ENCODE peak calls at places on chromosomes 13 and 19, in six cellular contexts. One of them, this sample, is unnamed.

GRCh38 chr13:95956589-95957148 is 96.5 kb downstream of the UGGT2 start:
- DNase-seq in HepG2: no peak
- DNase-seq in endothelial cell of umbilical vein: no peak
- DNase-seq in GM12878: peak
- DNase-seq in K562: no peak
- DNase-seq in A549: no peak
- DNase-seq in this sample: no peak

GRCh38 chr19:7690779-7691258 is 10.2 kb downstream of the TRAPPC5 start:
- DNase-seq in A549: no peak
- DNase-seq in HepG2: no peak
- DNase-seq in K562: no peak
- DNase-seq in GM12878: peak
- DNase-seq in endothelial cell of umbilical vein: no peak
- DNase-seq in this sample: no peak

GRCh38 chr19:48556163-48556562 is 4.2 kb downstream of the SULT2B1 start:
- DNase-seq in K562: no peak
- DNase-seq in HepG2: peak
- DNase-seq in endothelial cell of umbilical vein: peak
- DNase-seq in A549: peak
- DNase-seq in GM12878: no peak
- DNase-seq in this sample: no peak

GRCh38 chr13:77250968-77251367 is 75.9 kb downstream of the MYCBP2 start:
- DNase-seq in HepG2: no peak
- DNase-seq in K562: no peak
- DNase-seq in A549: no peak
- DNase-seq in GM12878: no peak
- DNase-seq in endothelial cell of umbilical vein: no peak
- DNase-seq in this sample: no peak

GRCh38 chr19:33629826-33630375 is 8.1 kb downstream of the CHST8 start:
- DNase-seq in HepG2: no peak
- DNase-seq in GM12878: no peak
- DNase-seq in K562: no peak
- DNase-seq in endothelial cell of umbilical vein: no peak
- DNase-seq in A549: no peak
- DNase-seq in this sample: no peak

GRCh38 chr19:51380379-51380778 is 7.4 kb downstream of the LIM2 start:
- DNase-seq in K562: no peak
- DNase-seq in A549: no peak
- DNase-seq in endothelial cell of umbilical vein: no peak
- DNase-seq in HepG2: no peak
- DNase-seq in GM12878: no peak
- DNase-seq in this sample: no peak

GRCh38 chr13:42788601-42789000 is 7.2 kb downstream of the FAM216B start:
- DNase-seq in A549: no peak
- DNase-seq in endothelial cell of umbilical vein: no peak
- DNase-seq in HepG2: no peak
- DNase-seq in GM12878: no peak
- DNase-seq in K562: no peak
- DNase-seq in this sample: no peak

GRCh38 chr13:99916366-99917103 is 55.0 kb downstream of the ZIC5 start:
- DNase-seq in A549: peak
- DNase-seq in endothelial cell of umbilical vein: peak
- DNase-seq in K562: peak
- DNase-seq in HepG2: peak
- DNase-seq in GM12878: peak
- DNase-seq in this sample: peak

GRCh38 chr19:4877753-4878490 is 10.5 kb upstream of the PLIN3 start:
- DNase-seq in GM12878: no peak
- DNase-seq in K562: no peak
- DNase-seq in endothelial cell of umbilical vein: no peak
- DNase-seq in HepG2: no peak
- DNase-seq in A549: no peak
- DNase-seq in this sample: no peak

GRCh38 chr13:36858285-36858684 is 39.3 kb downstream of the RFXAP start:
- DNase-seq in HepG2: peak
- DNase-seq in endothelial cell of umbilical vein: peak
- DNase-seq in K562: peak
- DNase-seq in GM12878: no peak
- DNase-seq in A549: peak
- DNase-seq in this sample: peak

GRCh38 chr13:44218501-44219240 is 155.0 kb upstream of the SERP2 start:
- DNase-seq in endothelial cell of umbilical vein: peak
- DNase-seq in K562: no peak
- DNase-seq in HepG2: no peak
- DNase-seq in GM12878: no peak
- DNase-seq in A549: no peak
- DNase-seq in this sample: no peak

GRCh38 chr19:7904074-7905020 is 670 bp downstream of the MAP2K7 start:
- DNase-seq in HepG2: no peak
- DNase-seq in GM12878: no peak
- DNase-seq in endothelial cell of umbilical vein: peak
- DNase-seq in A549: no peak
- DNase-seq in K562: peak
- DNase-seq in this sample: no peak

GRCh38 chr19:55345818-55346724 is 6.4 kb downstream of the KMT5C start:
- DNase-seq in GM12878: no peak
- DNase-seq in endothelial cell of umbilical vein: no peak
- DNase-seq in A549: peak
- DNase-seq in K562: peak
- DNase-seq in HepG2: no peak
- DNase-seq in this sample: no peak

GRCh38 chr19:14146789-14147216 is 10.4 kb upstream of the ASF1B start:
- DNase-seq in GM12878: no peak
- DNase-seq in HepG2: no peak
- DNase-seq in K562: no peak
- DNase-seq in A549: no peak
- DNase-seq in endothelial cell of umbilical vein: no peak
- DNase-seq in this sample: peak

GRCh38 chr19:39858541-39858940 is 12.4 kb upstream of the FBL start:
- DNase-seq in endothelial cell of umbilical vein: no peak
- DNase-seq in K562: no peak
- DNase-seq in GM12878: no peak
- DNase-seq in A549: peak
- DNase-seq in HepG2: peak
- DNase-seq in this sample: no peak

GRCh38 chr13:113630296-113630695 is 27.7 kb downstream of the ATP4B start:
- DNase-seq in GM12878: no peak
- DNase-seq in A549: no peak
- DNase-seq in K562: no peak
- DNase-seq in HepG2: no peak
- DNase-seq in endothelial cell of umbilical vein: no peak
- DNase-seq in this sample: no peak

GRCh38 chr19:27774827-27775226 is 1438.1 kb downstream of the UQCRFS1 start:
- DNase-seq in K562: peak
- DNase-seq in endothelial cell of umbilical vein: no peak
- DNase-seq in A549: peak
- DNase-seq in HepG2: peak
- DNase-seq in GM12878: no peak
- DNase-seq in this sample: peak

GRCh38 chr13:79392882-79393563 is 13.0 kb downstream of the RBM26 start:
- DNase-seq in K562: no peak
- DNase-seq in A549: no peak
- DNase-seq in GM12878: no peak
- DNase-seq in endothelial cell of umbilical vein: peak
- DNase-seq in HepG2: no peak
- DNase-seq in this sample: peak

GRCh38 chr19:49491804-49492572 is 4.2 kb upstream of the RPS11 start:
- DNase-seq in A549: no peak
- DNase-seq in K562: no peak
- DNase-seq in endothelial cell of umbilical vein: no peak
- DNase-seq in HepG2: no peak
- DNase-seq in GM12878: no peak
- DNase-seq in this sample: no peak

GRCh38 chr19:48443262-48443661 is 2.5 kb upstream of the GRWD1 start:
- DNase-seq in K562: no peak
- DNase-seq in endothelial cell of umbilical vein: no peak
- DNase-seq in GM12878: no peak
- DNase-seq in HepG2: no peak
- DNase-seq in A549: no peak
- DNase-seq in this sample: peak

GRCh38 chr13:26011996-26012688 is 39.7 kb downstream of the SHISA2 start:
- DNase-seq in K562: no peak
- DNase-seq in A549: no peak
- DNase-seq in GM12878: no peak
- DNase-seq in endothelial cell of umbilical vein: no peak
- DNase-seq in HepG2: no peak
- DNase-seq in this sample: no peak

GRCh38 chr13:41970918-41971317 is 10.0 kb upstream of the VWA8 start:
- DNase-seq in A549: no peak
- DNase-seq in GM12878: no peak
- DNase-seq in endothelial cell of umbilical vein: no peak
- DNase-seq in K562: no peak
- DNase-seq in HepG2: no peak
- DNase-seq in this sample: no peak

GRCh38 chr13:112718318-112718717 is 28.5 kb downstream of the ATP11A start:
- DNase-seq in A549: no peak
- DNase-seq in K562: no peak
- DNase-seq in endothelial cell of umbilical vein: no peak
- DNase-seq in HepG2: no peak
- DNase-seq in GM12878: no peak
- DNase-seq in this sample: no peak

GRCh38 chr13:35836476-35836875 is 294.7 kb downstream of the DCLK1 start:
- DNase-seq in HepG2: no peak
- DNase-seq in K562: no peak
- DNase-seq in GM12878: no peak
- DNase-seq in A549: no peak
- DNase-seq in endothelial cell of umbilical vein: no peak
- DNase-seq in this sample: no peak

GRCh38 chr13:29539866-29540265 is 55.6 kb downstream of the SLC7A1 start:
- DNase-seq in HepG2: no peak
- DNase-seq in K562: no peak
- DNase-seq in GM12878: no peak
- DNase-seq in endothelial cell of umbilical vein: no peak
- DNase-seq in A549: no peak
- DNase-seq in this sample: no peak

GRCh38 chr13:29536853-29537252 is 58.6 kb downstream of the SLC7A1 start:
- DNase-seq in endothelial cell of umbilical vein: no peak
- DNase-seq in GM12878: no peak
- DNase-seq in HepG2: no peak
- DNase-seq in A549: no peak
- DNase-seq in K562: no peak
- DNase-seq in this sample: no peak

GRCh38 chr13:29538625-29538976 is 56.9 kb downstream of the SLC7A1 start:
- DNase-seq in GM12878: no peak
- DNase-seq in K562: no peak
- DNase-seq in A549: no peak
- DNase-seq in HepG2: no peak
- DNase-seq in endothelial cell of umbilical vein: no peak
- DNase-seq in this sample: no peak

GRCh38 chr13:29535663-29536655 is 59.5 kb downstream of the SLC7A1 start:
- DNase-seq in HepG2: no peak
- DNase-seq in A549: no peak
- DNase-seq in GM12878: no peak
- DNase-seq in K562: no peak
- DNase-seq in endothelial cell of umbilical vein: peak
- DNase-seq in this sample: no peak

GRCh38 chr13:29537736-29538624 is 57.5 kb downstream of the SLC7A1 start:
- DNase-seq in K562: no peak
- DNase-seq in HepG2: no peak
- DNase-seq in GM12878: no peak
- DNase-seq in endothelial cell of umbilical vein: peak
- DNase-seq in A549: no peak
- DNase-seq in this sample: no peak
- TF ChIP-seq POLR2A in K562: no peak
- TF ChIP-seq POLR2A in HepG2: no peak
- TF ChIP-seq POLR2A in GM12878: peak
- TF ChIP-seq POLR2A in endothelial cell of umbilical vein: no peak
- TF ChIP-seq POLR2A in A549: no peak
- TF ChIP-seq POLR2A in this sample: no peak

DNA sequence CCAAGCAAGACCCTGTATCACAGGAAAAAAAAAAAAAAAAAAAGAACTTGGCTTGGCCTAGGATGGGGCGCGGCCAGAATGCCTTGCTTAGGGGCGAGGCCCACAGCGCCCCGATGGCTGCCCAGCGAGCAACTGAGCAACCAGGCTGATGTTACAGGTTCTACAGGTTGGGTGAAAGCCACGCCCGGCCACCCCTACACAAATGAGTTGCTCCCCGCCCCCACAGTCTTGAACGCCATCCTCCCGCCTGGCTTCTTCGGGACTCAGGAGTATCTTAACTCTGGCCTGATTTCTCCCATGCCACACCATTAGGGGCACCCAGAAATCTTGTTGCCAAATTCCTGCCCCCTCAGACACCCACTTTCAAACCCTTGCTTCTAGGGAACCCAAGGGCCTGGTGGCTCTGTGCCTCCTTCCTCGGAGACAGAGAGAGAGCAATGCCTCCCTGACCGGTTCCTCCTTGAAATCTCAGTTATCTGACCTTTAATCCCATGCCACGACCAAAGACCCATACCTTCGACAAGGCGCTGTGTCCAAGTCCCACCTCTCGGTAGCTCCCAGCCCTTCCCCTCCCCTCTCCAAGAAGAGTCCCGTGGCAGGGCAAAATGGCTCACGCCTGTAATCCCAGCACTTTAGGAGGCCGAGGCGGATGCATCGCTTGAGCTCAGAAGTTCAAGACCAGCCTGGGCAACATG is 1.1 kb upstream of the CBLC start:
- DNase-seq in endothelial cell of umbilical vein: no peak
- DNase-seq in HepG2: no peak
- DNase-seq in GM12878: no peak
- DNase-seq in A549: no peak
- DNase-seq in K562: no peak
- DNase-seq in this sample: no peak
- TF ChIP-seq MYC in endothelial cell of umbilical vein: no peak
- TF ChIP-seq MYC in HepG2: no peak
- TF ChIP-seq MYC in GM12878: no peak
- TF ChIP-seq MYC in A549: no peak
- TF ChIP-seq MYC in K562: no peak
- TF ChIP-seq MYC in this sample: no peak

GRCh38 chr13:109963384-109963783 is 177.0 kb upstream of the IRS2 start:
- DNase-seq in A549: no peak
- DNase-seq in K562: no peak
- DNase-seq in GM12878: no peak
- DNase-seq in HepG2: no peak
- DNase-seq in endothelial cell of umbilical vein: no peak
- DNase-seq in this sample: no peak
- TF ChIP-seq POLR2A in A549: no peak
- TF ChIP-seq POLR2A in K562: no peak
- TF ChIP-seq POLR2A in GM12878: no peak
- TF ChIP-seq POLR2A in HepG2: no peak
- TF ChIP-seq POLR2A in endothelial cell of umbilical vein: no peak
- TF ChIP-seq POLR2A in this sample: no peak

GRCh38 chr13:110984798-110985197 is 69.9 kb upstream of the ANKRD10 start:
- DNase-seq in K562: no peak
- DNase-seq in endothelial cell of umbilical vein: no peak
- DNase-seq in A549: no peak
- DNase-seq in GM12878: no peak
- DNase-seq in HepG2: no peak
- DNase-seq in this sample: no peak

GRCh38 chr13:110981379-110981778 is 66.5 kb upstream of the ANKRD10 start:
- DNase-seq in K562: peak
- DNase-seq in HepG2: no peak
- DNase-seq in GM12878: no peak
- DNase-seq in endothelial cell of umbilical vein: no peak
- DNase-seq in A549: no peak
- DNase-seq in this sample: no peak

GRCh38 chr13:110985570-110985969 is 70.7 kb upstream of the ANKRD10 start:
- DNase-seq in endothelial cell of umbilical vein: no peak
- DNase-seq in A549: no peak
- DNase-seq in GM12878: no peak
- DNase-seq in K562: no peak
- DNase-seq in HepG2: no peak
- DNase-seq in this sample: no peak

GRCh38 chr13:110980921-110981320 is 66.1 kb upstream of the ANKRD10 start:
- DNase-seq in K562: no peak
- DNase-seq in A549: no peak
- DNase-seq in HepG2: no peak
- DNase-seq in endothelial cell of umbilical vein: no peak
- DNase-seq in GM12878: no peak
- DNase-seq in this sample: no peak

GRCh38 chr13:110984392-110984791 is 69.5 kb upstream of the ANKRD10 start:
- DNase-seq in HepG2: no peak
- DNase-seq in K562: no peak
- DNase-seq in A549: no peak
- DNase-seq in GM12878: no peak
- DNase-seq in endothelial cell of umbilical vein: no peak
- DNase-seq in this sample: no peak
- TF ChIP-seq MYC in HepG2: no peak
- TF ChIP-seq MYC in K562: no peak
- TF ChIP-seq MYC in A549: no peak
- TF ChIP-seq MYC in GM12878: no peak
- TF ChIP-seq MYC in endothelial cell of umbilical vein: no peak
- TF ChIP-seq MYC in this sample: no peak

This sample was measured in NB4.